ENCODE peak calls at places on chromosomes 7 and 10, in seven cellular contexts. U, Y, B, K, Z, W and H are unnamed samples.

GRCh38 chr10:102120987-102121738 is 995 bp upstream of the LDB1 start:
- DNase-seq in W (peak), Y (peak), U (peak), K (no peak), Z (peak), B (peak), H (peak)

GRCh38 chr7:24972991-24973390 is 7.0 kb downstream of the OSBPL3 start:
- DNase-seq in Y (no peak), W (peak), Z (no peak), U (peak), K (no peak), B (no peak), H (no peak)

GRCh38 chr7:108132551-108133265 is 2.5 kb upstream of the LAMB4 start:
- DNase-seq in U (no peak), B (no peak), W (no peak), K (no peak), Y (no peak), Z (no peak), H (no peak)

GRCh38 chr7:138752568-138753518 is 45.0 kb upstream of the TMEM213 start:
- DNase-seq in W (no peak), Z (peak), K (peak), U (no peak), B (peak), Y (peak), H (peak)

GRCh38 chr10:12847361-12847975 is 154.0 kb downstream of the CCDC3 start:
- DNase-seq in W (no peak), U (no peak), K (no peak), B (no peak), Z (no peak), Y (no peak), H (peak)

GRCh38 chr10:659710-660141 is 29.7 kb downstream of the DIP2C start:
- DNase-seq in Y (no peak), B (no peak), W (peak), K (no peak), Z (no peak), U (peak), H (no peak)

GRCh38 chr7:140260338-140260737 is 83.6 kb upstream of the KDM7A start:
- DNase-seq in K (no peak), Z (no peak), Y (peak), W (no peak), U (no peak), B (no peak), H (no peak)

GRCh38 chr7:99224263-99224947 is 16.5 kb upstream of the KPNA7 start:
- DNase-seq in B (no peak), Z (no peak), U (peak), Y (peak), W (no peak), K (peak), H (no peak)

GRCh38 chr7:120725376-120726039 is 132.4 kb downstream of the TSPAN12 start:
- DNase-seq in K (peak), Z (no peak), B (no peak), W (no peak), Y (no peak), U (peak), H (no peak)

GRCh38 chr7:84044834-84045233 is 149.8 kb downstream of the SEMA3A start:
- DNase-seq in W (no peak), B (no peak), K (no peak), Y (no peak), Z (no peak), U (no peak), H (no peak)

GRCh38 chr10:86019141-86019540 is 347.5 kb downstream of the GRID1 start:
- DNase-seq in W (no peak), U (no peak), Y (no peak), B (no peak), K (no peak), Z (no peak), H (no peak)

GRCh38 chr10:119658274-119658673 is 7.1 kb downstream of the BAG3 start:
- DNase-seq in W (peak), K (peak), Y (peak), Z (peak), U (peak), B (peak), H (peak)
- H3K4me3 ChIP-seq in W (peak), K (no peak), Y (no peak), Z (peak), U (no peak), B (no peak), H (no peak)

DNA sequence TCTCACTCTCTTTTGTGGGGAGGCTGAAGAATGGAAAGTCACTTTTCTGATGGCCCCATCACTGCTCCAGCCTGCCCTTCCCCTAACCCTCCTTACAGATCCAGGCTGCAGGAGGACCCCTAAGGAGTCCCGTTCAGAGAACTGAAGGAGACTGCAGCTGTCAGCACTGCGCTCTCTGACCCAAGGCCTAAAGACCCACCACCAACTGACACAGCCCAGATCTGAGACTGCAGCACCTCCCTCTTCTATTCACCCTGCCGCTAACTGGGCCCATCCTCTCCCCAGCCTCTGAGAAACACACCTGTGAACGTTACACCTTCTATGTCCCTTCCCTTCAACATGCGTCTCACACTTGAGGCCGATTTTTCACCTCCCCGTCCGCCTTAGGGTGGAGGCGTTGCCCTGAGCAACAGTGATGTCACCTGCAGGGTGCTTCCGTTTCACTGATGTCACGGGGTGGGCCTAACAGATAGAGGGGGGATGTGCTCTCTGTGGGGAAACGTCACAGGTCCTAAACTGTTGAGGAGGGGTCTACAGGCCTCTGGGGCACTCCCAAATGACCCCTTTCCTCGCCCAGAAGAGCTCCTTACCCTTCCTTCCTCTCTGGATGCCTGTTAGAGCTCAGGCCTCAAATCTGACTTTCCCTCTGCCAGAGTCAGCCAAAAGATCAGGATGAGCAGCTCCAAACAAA is 5.1 kb downstream of the ITPRIP start:
- DNase-seq in K (no peak), B (no peak), W (no peak), U (peak), Y (no peak), Z (no peak), H (peak)
- H3K4me3 ChIP-seq in K (no peak), B (no peak), W (no peak), U (no peak), Y (no peak), Z (no peak), H (peak)

GRCh38 chr7:66725843-66726242 is 14.7 kb upstream of the RABGEF1 start:
- DNase-seq in W (no peak), U (no peak), Z (no peak), Y (no peak), K (no peak), B (no peak), H (no peak)
- H3K4me3 ChIP-seq in W (no peak), U (no peak), Z (no peak), Y (no peak), K (no peak), B (no peak), H (no peak)

GRCh38 chr10:121579656-121580055 is 18.6 kb downstream of the FGFR2 start:
- DNase-seq in B (no peak), Z (no peak), K (no peak), W (no peak), Y (no peak), U (no peak), H (no peak)

GRCh38 chr10:121583258-121583657 is 15.0 kb downstream of the FGFR2 start:
- DNase-seq in U (no peak), Y (no peak), K (no peak), B (no peak), Z (no peak), W (no peak), H (no peak)

GRCh38 chr10:121578298-121578697 is 19.9 kb downstream of the FGFR2 start:
- DNase-seq in B (no peak), K (no peak), Z (no peak), Y (no peak), U (no peak), W (no peak), H (no peak)

GRCh38 chr10:121578965-121579364 is 19.3 kb downstream of the FGFR2 start:
- DNase-seq in W (no peak), U (no peak), K (no peak), B (no peak), Z (no peak), Y (no peak), H (no peak)

GRCh38 chr10:121580276-121581116 is 17.7 kb downstream of the FGFR2 start:
- DNase-seq in W (no peak), K (no peak), Y (no peak), U (no peak), Z (no peak), B (no peak), H (no peak)
- H3K4me3 ChIP-seq in W (no peak), K (no peak), Y (no peak), U (no peak), Z (no peak), B (no peak), H (no peak)

GRCh38 chr7:41955475-41956243 is 252.8 kb upstream of the INHBA start:
- DNase-seq in W (peak), Z (peak), K (peak), B (peak), Y (peak), U (peak), H (peak)

GRCh38 chr7:41956712-41957111 is 253.8 kb upstream of the INHBA start:
- DNase-seq in B (no peak), U (peak), Z (no peak), K (no peak), W (no peak), Y (no peak), H (no peak)

GRCh38 chr7:41956276-41956675 is 253.4 kb upstream of the INHBA start:
- DNase-seq in Y (no peak), U (no peak), B (no peak), K (no peak), Z (no peak), W (no peak), H (no peak)
- H3K4me3 ChIP-seq in Y (no peak), U (no peak), B (no peak), K (no peak), Z (peak), W (peak), H (no peak)